ENCODE peak calls at places on chromosomes 3 and 15, in ten cellular contexts. N is activated T-cell treated with anti-CD3 and anti-CD28 coated beads for 1 hour; B is NCI-H748 treated with DMSO at 0.1 percent for 48 hours; S is NCI-H345; Q is suprapubic skin; Y is stimulated activated CD4-positive, alpha-beta T cell treated with anti-CD3 and anti-CD28 coated beads, Interleukin-1b, Interleukin-23, amount 100 ng/mL, for 4 hours; W is aorta; X is stimulated activated CD8-positive, alpha-beta memory T cell treated with anti-CD3 and anti-CD28 coated beads, Interleukin-15, amount 100 ng/mL, for 48 hours; K is omental fat pad; A is kidney. C is an unnamed sample.

GRCh38 chr3:7927864-7928263 is 573.8 kb upstream of the LMCD1 start:
- DNase-seq in Y (no peak), A (no peak), X (no peak), B (no peak), K (no peak), N (no peak), W (no peak), Q (no peak), S (no peak), C (no peak)

GRCh38 chr3:25916286-25916685 is 126.4 kb downstream of the OXSM start:
- DNase-seq in B (peak), Y (no peak), X (no peak), S (peak), N (no peak), A (no peak), K (no peak), W (no peak), Q (no peak), C (no peak)

GRCh38 chr3:29484633-29485032 is 203.8 kb downstream of the RBMS3 start:
- DNase-seq in N (no peak), B (no peak), S (peak), Y (no peak), X (no peak), W (no peak), Q (no peak), A (no peak), K (no peak), C (no peak)

GRCh38 chr3:25782938-25783660 is at the start of gene NGLY1:
- DNase-seq in B (peak), Y (peak), W (peak), X (peak), A (peak), Q (peak), S (peak), K (peak), N (peak), C (peak)

GRCh38 chr3:59101091-59101738 is 51.4 kb upstream of the CFAP20DC start:
- DNase-seq in A (no peak), B (no peak), X (no peak), K (no peak), Y (no peak), N (no peak), W (no peak), Q (no peak), S (no peak), C (no peak)

GRCh38 chr3:141659821-141660597 is 78.1 kb upstream of the RNF7 start:
- DNase-seq in N (no peak), X (no peak), Q (no peak), Y (no peak), A (peak), W (peak), S (peak), K (peak), B (no peak), C (peak)

GRCh38 chr3:53069422-53070068 is 23.7 kb upstream of the SFMBT1 start:
- DNase-seq in W (peak), Q (peak), K (no peak), S (no peak), X (no peak), B (no peak), N (no peak), Y (no peak), A (no peak), C (no peak)

GRCh38 chr15:101827257-101827656 is 15.3 kb downstream of the OR4F15 start:
- DNase-seq in S (no peak), K (no peak), N (no peak), Y (no peak), B (no peak), A (no peak), W (no peak), Q (no peak), X (no peak), C (no peak)

GRCh38 chr15:88375234-88375926 is 91.8 kb downstream of the MRPL46 start:
- DNase-seq in A (no peak), N (no peak), B (no peak), W (no peak), X (no peak), K (no peak), S (no peak), Y (no peak), Q (no peak), C (no peak)

GRCh38 chr3:138434276-138434874 is at the start of gene ESYT3:
- DNase-seq in W (peak), A (peak), N (peak), B (peak), K (no peak), Y (no peak), S (peak), Q (peak), X (peak), C (peak)

GRCh38 chr3:37129871-37130270 is 44.5 kb downstream of the LRRFIP2 start:
- DNase-seq in A (no peak), N (no peak), X (no peak), Y (no peak), K (no peak), S (no peak), W (no peak), B (no peak), Q (no peak), C (no peak)